ENCODE peak calls at places on chromosomes 4 and X, in four cellular contexts. P is HFF-Myc; Y is activated gamma-delta T cell treated with anti-CD3 and anti-CD28 coated beads, Interleukin-2, amount 50 U/mL, for 16 hours; N is H4. U is an unnamed sample.

GRCh38 chr4:1113311-1114009 is at the start of gene RNF212:
- DNase-seq in N (no peak), P (no peak), Y (peak; percentile 10), U (no peak)

GRCh38 chrX:21700967-21701366 is 42.8 kb upstream of the KLHL34 start:
- DNase-seq in P (no peak), N (no peak), Y (no peak), U (no peak)

GRCh38 chr4:26858035-26858918 is 2.4 kb upstream of the STIM2 start:
- DNase-seq in N (no peak), Y (no peak), P (no peak), U (no peak)

GRCh38 chrX:140821280-140821679 is 111.7 kb downstream of the LINC00632 start:
- DNase-seq in Y (no peak), N (no peak), P (no peak), U (no peak)

GRCh38 chr4:33882246-33882990 is 2361.9 kb downstream of the ARAP2 start:
- DNase-seq in P (no peak), N (no peak), Y (no peak), U (peak; percentile 7)

GRCh38 chr4:24104173-24104572 is 214.3 kb upstream of the PPARGC1A start:
- DNase-seq in Y (no peak), N (no peak), P (no peak), U (no peak)

GRCh38 chrX:132488092-132488749 is 617 bp downstream of the MBNL3 start:
- DNase-seq in N (peak; percentile 39), P (no peak), Y (no peak), U (no peak)

GRCh38 chr4:6443035-6444023 is 29.1 kb downstream of the PPP2R2C start:
- DNase-seq in N (no peak), Y (no peak), P (no peak), U (no peak)

GRCh38 chr4:120071192-120071795 is 4.6 kb upstream of the MAD2L1 start:
- DNase-seq in Y (peak; percentile 7), N (peak; percentile 44), P (peak; percentile 46), U (no peak)

GRCh38 chr4:16222957-16223527 is 3.2 kb downstream of the TAPT1 start:
- DNase-seq in Y (no peak), P (no peak), N (no peak), U (no peak)

GRCh38 chrX:13732246-13733067 is 2.0 kb downstream of the TRAPPC2 start:
- DNase-seq in Y (no peak), P (no peak), N (no peak), U (no peak)

GRCh38 chrX:48626401-48627298 is 29.4 kb downstream of the WDR13 start:
- DNase-seq in N (no peak), P (no peak), Y (no peak), U (no peak)

GRCh38 chr4:20592666-20593065 is 107.6 kb upstream of the PACRGL start:
- DNase-seq in N (no peak), P (no peak), Y (no peak), U (no peak)

GRCh38 chr4:68361146-68361589 is 11.3 kb upstream of the YTHDC1 start:
- DNase-seq in Y (no peak), N (peak; percentile 89), P (no peak), U (peak; percentile 69)

GRCh38 chr4:87465739-87466366 is 43.5 kb downstream of the NUDT9 start:
- DNase-seq in Y (no peak), P (peak; percentile 24), N (peak; percentile 35), U (peak; percentile 20)

GRCh38 chrX:16869393-16870094 is 618 bp downstream of the RBBP7 start:
- DNase-seq in Y (peak; percentile 22), N (no peak), P (no peak), U (no peak)

GRCh38 chr4:72109959-72110497 is 78.2 kb downstream of the NPFFR2 start:
- DNase-seq in P (no peak), Y (no peak), N (no peak), U (no peak)

GRCh38 chr4:70908993-70909556 is 6.9 kb downstream of the MOB1B start:
- DNase-seq in Y (no peak), P (no peak), N (no peak), U (no peak)

U was measured in AG09309.